ENCODE peak calls at places on chromosomes 12 and 14, in four cellular contexts. One of them, this sample, is unnamed. For H3K27me3, the result is how much of the 10 kb centered on the place peaks cover.

GRCh38 chr12:64687816-64688599 is 71.2 kb downstream of the GNS start:
- DNase-seq in pancreas: no peak
- DNase-seq in heart left ventricle: no peak
- DNase-seq in Panc1: no peak
- DNase-seq in this sample: no peak

GRCh38 chr12:6333566-6333965 is 8.3 kb downstream of the TNFRSF1A start:
- DNase-seq in pancreas: no peak
- DNase-seq in heart left ventricle: no peak
- DNase-seq in Panc1: no peak
- DNase-seq in this sample: peak

GRCh38 chr12:118714051-118714460 is 267.3 kb upstream of the SRRM4 start:
- DNase-seq in pancreas: no peak
- DNase-seq in heart left ventricle: no peak
- DNase-seq in Panc1: no peak
- DNase-seq in this sample: no peak

GRCh38 chr12:52969828-52970569 is 21.1 kb downstream of the KRT18 start:
- DNase-seq in pancreas: peak
- DNase-seq in heart left ventricle: peak
- DNase-seq in Panc1: no peak
- DNase-seq in this sample: no peak

GRCh38 chr12:114275937-114276785 is 129.8 kb downstream of the TBX5 start:
- DNase-seq in pancreas: no peak
- DNase-seq in heart left ventricle: no peak
- DNase-seq in Panc1: no peak
- DNase-seq in this sample: no peak

GRCh38 chr12:11727133-11727664 is 77.7 kb downstream of the ETV6 start:
- DNase-seq in pancreas: no peak
- DNase-seq in heart left ventricle: no peak
- DNase-seq in Panc1: no peak
- DNase-seq in this sample: no peak

GRCh38 chr14:75381642-75382041 is 46.2 kb upstream of the JDP2 start:
- DNase-seq in pancreas: no peak
- DNase-seq in heart left ventricle: no peak
- DNase-seq in Panc1: no peak
- DNase-seq in this sample: no peak

GRCh38 chr12:50589650-50590435 is 85.1 kb downstream of the DIP2B start:
- DNase-seq in pancreas: no peak
- DNase-seq in heart left ventricle: no peak
- DNase-seq in Panc1: no peak
- DNase-seq in this sample: peak

GRCh38 chr12:1314523-1314922 is 279.9 kb downstream of the FBXL14 start:
- DNase-seq in pancreas: no peak
- DNase-seq in heart left ventricle: no peak
- DNase-seq in Panc1: no peak
- DNase-seq in this sample: no peak

GRCh38 chr14:62143235-62143634 is 381.0 kb downstream of the SNAPC1 start:
- DNase-seq in pancreas: no peak
- DNase-seq in heart left ventricle: no peak
- DNase-seq in Panc1: no peak
- DNase-seq in this sample: peak

GRCh38 chr14:86777950-86778602 is 1214.9 kb downstream of the GALC start:
- DNase-seq in pancreas: no peak
- DNase-seq in heart left ventricle: no peak
- DNase-seq in Panc1: no peak
- DNase-seq in this sample: peak

GRCh38 chr14:93073833-93074769 is 41.6 kb downstream of the ITPK1 start:
- DNase-seq in pancreas: peak
- DNase-seq in heart left ventricle: peak
- DNase-seq in Panc1: no peak
- DNase-seq in this sample: no peak

GRCh38 chr12:88993655-88994054 is 358.6 kb downstream of the DUSP6 start:
- DNase-seq in pancreas: no peak
- DNase-seq in heart left ventricle: no peak
- DNase-seq in Panc1: peak
- DNase-seq in this sample: peak

GRCh38 chr12:99131761-99132199 is 486.7 kb downstream of the APAF1 start:
- DNase-seq in pancreas: peak
- DNase-seq in heart left ventricle: peak
- DNase-seq in Panc1: no peak
- DNase-seq in this sample: no peak

GRCh38 chr12:62604856-62605255 is 138.2 kb downstream of the MON2 start:
- DNase-seq in pancreas: no peak
- DNase-seq in heart left ventricle: no peak
- DNase-seq in Panc1: no peak
- DNase-seq in this sample: no peak

GRCh38 chr14:67557118-67557517 is 24.0 kb downstream of the PLEKHH1 start:
- DNase-seq in pancreas: no peak
- DNase-seq in heart left ventricle: no peak
- DNase-seq in Panc1: no peak
- DNase-seq in this sample: no peak

GRCh38 chr12:126891789-126892188 is 1375.2 kb upstream of the TMEM132C start:
- DNase-seq in pancreas: no peak
- DNase-seq in heart left ventricle: no peak
- DNase-seq in Panc1: no peak
- DNase-seq in this sample: no peak

GRCh38 chr12:1422604-1423315 is 171.6 kb downstream of the FBXL14 start:
- DNase-seq in pancreas: no peak
- DNase-seq in heart left ventricle: no peak
- DNase-seq in Panc1: no peak
- DNase-seq in this sample: no peak

GRCh38 chr14:70237710-70238109 is 49.0 kb upstream of the SLC8A3 start:
- DNase-seq in pancreas: no peak
- DNase-seq in heart left ventricle: no peak
- DNase-seq in Panc1: no peak
- DNase-seq in this sample: no peak

GRCh38 chr12:113315358-113315757 is 19.6 kb downstream of the SLC8B1 start:
- DNase-seq in pancreas: no peak
- DNase-seq in heart left ventricle: peak
- DNase-seq in Panc1: no peak
- DNase-seq in this sample: no peak

GRCh38 chr12:91959220-91959619 is 186.4 kb downstream of the BTG1 start:
- DNase-seq in pancreas: no peak
- DNase-seq in heart left ventricle: no peak
- DNase-seq in Panc1: no peak
- DNase-seq in this sample: no peak

GRCh38 chr12:15209782-15210181 is 11.4 kb downstream of the RERG start:
- DNase-seq in pancreas: no peak
- DNase-seq in heart left ventricle: no peak
- DNase-seq in Panc1: no peak
- DNase-seq in this sample: no peak

DNA sequence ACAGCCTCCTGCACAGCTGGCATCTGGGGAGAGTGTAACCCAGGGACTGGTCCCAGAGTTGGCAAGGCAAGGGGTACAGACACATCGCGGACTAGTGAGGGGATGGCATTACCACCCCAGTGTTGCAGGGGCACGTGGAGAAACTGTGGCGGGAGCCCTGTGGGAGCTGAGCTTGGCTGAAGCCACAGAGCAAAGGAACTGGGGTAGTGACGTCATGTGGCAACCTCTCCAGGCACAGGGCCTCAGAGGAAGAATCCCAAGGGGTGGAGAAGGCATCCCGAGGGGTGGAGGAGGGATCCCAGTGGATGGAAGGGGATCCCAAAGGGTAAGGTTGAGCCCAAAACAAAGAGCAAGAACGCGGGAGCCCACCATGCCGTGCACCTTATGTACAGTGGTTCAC is 70.1 kb downstream of the GSC start:
- DNase-seq in pancreas: no peak
- DNase-seq in heart left ventricle: no peak
- DNase-seq in Panc1: no peak
- DNase-seq in this sample: no peak
- H3K27ac ChIP-seq in pancreas: no peak
- H3K27ac ChIP-seq in heart left ventricle: no peak
- H3K27ac ChIP-seq in Panc1: no peak
- H3K27ac ChIP-seq in this sample: no peak

GRCh38 chr12:51848843-51849735 is 571 bp upstream of the FIGNL2 start:
- DNase-seq in pancreas: no peak
- DNase-seq in heart left ventricle: no peak
- DNase-seq in Panc1: no peak
- DNase-seq in this sample: no peak
- TF ChIP-seq CTCF in pancreas: no peak
- TF ChIP-seq CTCF in heart left ventricle: no peak
- TF ChIP-seq CTCF in Panc1: no peak
- TF ChIP-seq CTCF in this sample: no peak

GRCh38 chr14:74358176-74358829 is 10.0 kb downstream of the VRTN start:
- DNase-seq in pancreas: no peak
- DNase-seq in heart left ventricle: no peak
- DNase-seq in Panc1: no peak
- DNase-seq in this sample: no peak
- H3K27me3 ChIP-seq in pancreas: under half
- H3K27me3 ChIP-seq in heart left ventricle: under half
- H3K27me3 ChIP-seq in Panc1: under half
- H3K27me3 ChIP-seq in this sample: under half

GRCh38 chr14:63938198-63939005 is 85.6 kb downstream of the SYNE2 start:
- DNase-seq in pancreas: no peak
- DNase-seq in heart left ventricle: no peak
- DNase-seq in Panc1: no peak
- DNase-seq in this sample: no peak

GRCh38 chr14:63933701-63934100 is 80.9 kb downstream of the SYNE2 start:
- DNase-seq in pancreas: no peak
- DNase-seq in heart left ventricle: no peak
- DNase-seq in Panc1: no peak
- DNase-seq in this sample: no peak

GRCh38 chr14:63941023-63941422 is 88.2 kb downstream of the SYNE2 start:
- DNase-seq in pancreas: no peak
- DNase-seq in heart left ventricle: no peak
- DNase-seq in Panc1: no peak
- DNase-seq in this sample: no peak

GRCh38 chr14:63940387-63940786 is 87.6 kb downstream of the SYNE2 start:
- DNase-seq in pancreas: no peak
- DNase-seq in heart left ventricle: no peak
- DNase-seq in Panc1: no peak
- DNase-seq in this sample: no peak

DNA sequence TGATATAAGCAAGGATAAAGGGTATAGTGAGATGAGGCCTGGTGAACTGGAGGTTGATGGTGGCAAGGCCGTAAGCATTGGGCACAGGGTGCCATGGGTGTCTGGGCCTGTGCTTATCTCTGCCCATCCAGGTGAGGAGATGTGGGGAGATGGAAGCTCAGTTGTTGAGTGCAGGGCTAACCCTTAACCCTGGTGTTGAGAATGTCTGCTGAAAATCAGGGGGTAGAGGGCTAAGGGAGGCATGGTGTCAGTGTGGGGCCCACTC is 86.1 kb downstream of the SYNE2 start:
- DNase-seq in pancreas: no peak
- DNase-seq in heart left ventricle: no peak
- DNase-seq in Panc1: no peak
- DNase-seq in this sample: no peak
- H3K27ac ChIP-seq in pancreas: no peak
- H3K27ac ChIP-seq in heart left ventricle: no peak
- H3K27ac ChIP-seq in Panc1: no peak
- H3K27ac ChIP-seq in this sample: no peak

DNA sequence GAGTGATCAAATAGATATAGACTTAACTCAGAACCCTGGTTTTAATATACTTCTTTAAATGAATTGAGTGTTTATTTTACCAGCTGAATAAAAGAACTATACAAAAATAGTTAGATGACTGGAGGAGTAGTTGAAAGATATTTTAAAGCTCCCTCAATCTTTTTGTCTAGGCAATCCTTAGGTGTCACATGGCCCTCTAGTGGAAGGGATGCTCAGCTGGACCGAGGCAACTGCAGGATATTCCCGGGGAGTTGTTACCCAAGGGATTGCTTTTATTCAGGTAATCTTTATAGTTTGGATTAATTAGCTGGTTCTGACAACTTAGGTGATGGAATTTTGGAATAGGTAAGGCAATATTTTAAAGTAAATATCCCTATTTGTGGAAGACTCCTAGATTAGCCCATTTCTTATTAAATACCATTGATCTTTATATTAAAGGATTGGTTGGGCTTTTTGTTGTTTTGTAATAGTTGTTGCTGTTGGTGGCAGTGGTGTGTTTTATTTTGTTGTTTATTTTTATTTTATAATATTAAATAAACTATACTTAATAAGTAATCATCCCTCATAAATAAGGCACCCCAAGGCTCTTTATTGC is 57.1 kb downstream of the ZDHHC17 start:
- DNase-seq in pancreas: no peak
- DNase-seq in heart left ventricle: no peak
- DNase-seq in Panc1: no peak
- DNase-seq in this sample: peak
- TF ChIP-seq CTCF in pancreas: peak
- TF ChIP-seq CTCF in heart left ventricle: peak
- TF ChIP-seq CTCF in Panc1: peak
- TF ChIP-seq CTCF in this sample: peak

GRCh38 chr12:87820524-87821194 is 208.5 kb downstream of the C12orf50 start:
- DNase-seq in pancreas: no peak
- DNase-seq in heart left ventricle: no peak
- DNase-seq in Panc1: no peak
- DNase-seq in this sample: peak
- H3K27me3 ChIP-seq in pancreas: under half
- H3K27me3 ChIP-seq in heart left ventricle: under half
- H3K27me3 ChIP-seq in Panc1: under half
- H3K27me3 ChIP-seq in this sample: under half

GRCh38 chr14:60657609-60657983 is 8.3 kb upstream of the SIX1 start:
- DNase-seq in pancreas: peak
- DNase-seq in heart left ventricle: no peak
- DNase-seq in Panc1: no peak
- DNase-seq in this sample: no peak

GRCh38 chr14:60655898-60656754 is 6.8 kb upstream of the SIX1 start:
- DNase-seq in pancreas: no peak
- DNase-seq in heart left ventricle: no peak
- DNase-seq in Panc1: no peak
- DNase-seq in this sample: no peak

GRCh38 chr14:60656755-60657608 is 7.7 kb upstream of the SIX1 start:
- DNase-seq in pancreas: peak
- DNase-seq in heart left ventricle: no peak
- DNase-seq in Panc1: no peak
- DNase-seq in this sample: no peak

GRCh38 chr14:60658909-60659585 is 9.8 kb upstream of the SIX1 start:
- DNase-seq in pancreas: no peak
- DNase-seq in heart left ventricle: no peak
- DNase-seq in Panc1: no peak
- DNase-seq in this sample: no peak

GRCh38 chr14:60658116-60658515 is 8.8 kb upstream of the SIX1 start:
- DNase-seq in pancreas: no peak
- DNase-seq in heart left ventricle: no peak
- DNase-seq in Panc1: no peak
- DNase-seq in this sample: no peak
- H3K27ac ChIP-seq in pancreas: no peak
- H3K27ac ChIP-seq in heart left ventricle: no peak
- H3K27ac ChIP-seq in Panc1: peak
- H3K27ac ChIP-seq in this sample: no peak

DNA sequence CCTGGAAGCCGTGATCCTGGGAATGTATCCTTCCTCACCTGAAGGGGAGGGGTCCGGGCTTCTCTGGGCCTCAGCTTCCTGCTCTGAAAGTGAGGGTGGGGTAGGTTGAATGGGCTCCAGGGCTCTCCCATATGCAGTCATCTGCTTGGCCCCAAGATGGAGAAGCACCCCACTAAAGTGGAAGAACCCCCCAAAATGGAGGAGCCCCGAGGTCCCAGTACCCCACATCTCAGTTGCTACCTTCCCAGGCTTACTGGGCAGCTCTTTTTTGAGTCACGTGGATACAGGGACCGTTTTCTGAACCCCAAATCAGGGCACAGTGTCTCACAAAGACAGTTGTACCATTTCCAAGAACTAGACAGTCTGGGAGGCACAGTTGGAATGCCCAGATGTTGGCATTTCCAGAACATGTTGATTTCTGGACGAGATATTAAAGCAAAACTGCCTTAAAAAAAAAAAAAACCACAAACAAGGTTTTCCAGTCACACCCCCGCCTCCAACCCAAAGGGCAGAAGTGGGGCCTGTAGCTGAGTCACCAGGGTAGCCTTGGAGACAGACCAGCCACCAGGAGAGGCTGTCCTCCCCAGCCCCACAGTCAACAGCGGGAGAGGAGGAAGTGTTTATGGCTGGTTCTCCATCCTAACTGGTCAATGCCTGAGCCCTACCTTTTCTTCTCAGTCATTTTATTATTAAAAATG is 12.1 kb downstream of the VASH1 start:
- DNase-seq in pancreas: peak
- DNase-seq in heart left ventricle: peak
- DNase-seq in Panc1: no peak
- DNase-seq in this sample: peak
- TF ChIP-seq CTCF in pancreas: no peak
- TF ChIP-seq CTCF in heart left ventricle: no peak
- TF ChIP-seq CTCF in Panc1: no peak
- TF ChIP-seq CTCF in this sample: peak

This sample was measured in AG04450.